ENCODE peak calls at places on chromosome 10, in eight cellular contexts. U, V, W, K, M, G, R and B are unnamed samples.

GRCh38 chr10:132595850-132596249 is 58.3 kb downstream of the INPP5A start:
- DNase-seq in U (no peak), V (no peak), W (no peak), K (no peak), M (no peak), G (no peak), R (no peak), B (no peak)

GRCh38 chr10:58856508-58857240 is 319.8 kb upstream of the PHYHIPL start:
- DNase-seq in U (peak; percentile 24), V (no peak), W (no peak), K (no peak), M (no peak), G (peak; percentile 94), R (peak; percentile 37), B (peak; percentile 82)

GRCh38 chr10:121580276-121581116 is 17.7 kb downstream of the FGFR2 start:
- DNase-seq in U (no peak), V (no peak), W (no peak), K (no peak), M (no peak), G (no peak), R (no peak), B (no peak)

GRCh38 chr10:29794776-29795635 is 160.2 kb upstream of the SVIL start:
- DNase-seq in U (no peak), V (no peak), W (no peak), K (no peak), M (no peak), G (no peak), R (no peak), B (no peak)

GRCh38 chr10:101643546-101643945 is 51.4 kb downstream of the FBXW4 start:
- DNase-seq in U (no peak), V (no peak), W (no peak), K (no peak), M (no peak), G (no peak), R (no peak), B (no peak)

GRCh38 chr10:116665541-116666125 is 44.9 kb downstream of the PNLIPRP2 start:
- DNase-seq in U (no peak), V (peak; percentile 65), W (no peak), K (no peak), M (no peak), G (no peak), R (peak; percentile 35), B (no peak)

GRCh38 chr10:29841724-29842649 is 207.2 kb upstream of the SVIL start:
- DNase-seq in U (no peak), V (peak; percentile 41), W (peak; percentile 75), K (no peak), M (no peak), G (peak; percentile 72), R (peak; percentile 33), B (no peak)

GRCh38 chr10:122197823-122198222 is 73.3 kb upstream of the BTBD16 start:
- DNase-seq in U (no peak), V (no peak), W (no peak), K (no peak), M (no peak), G (no peak), R (no peak), B (no peak)

GRCh38 chr10:119030421-119031250 is 1.1 kb downstream of the NANOS1 start:
- DNase-seq in U (peak; percentile 64), V (no peak), W (peak; percentile 66), K (peak; percentile 46), M (peak; percentile 25), G (peak; percentile 74), R (peak; percentile 59), B (no peak)

GRCh38 chr10:451021-451471 is 238.4 kb downstream of the DIP2C start:
- DNase-seq in U (no peak), V (no peak), W (no peak), K (no peak), M (peak; percentile 34), G (no peak), R (no peak), B (no peak)
- H3K27ac ChIP-seq in U (no peak overlapping the region), V (no peak overlapping the region), W (no peak overlapping the region), K (no peak overlapping the region), M (peak overlapping the region; percentile 74), G (no peak overlapping the region), R (no peak overlapping the region), B (no peak overlapping the region)

DNA sequence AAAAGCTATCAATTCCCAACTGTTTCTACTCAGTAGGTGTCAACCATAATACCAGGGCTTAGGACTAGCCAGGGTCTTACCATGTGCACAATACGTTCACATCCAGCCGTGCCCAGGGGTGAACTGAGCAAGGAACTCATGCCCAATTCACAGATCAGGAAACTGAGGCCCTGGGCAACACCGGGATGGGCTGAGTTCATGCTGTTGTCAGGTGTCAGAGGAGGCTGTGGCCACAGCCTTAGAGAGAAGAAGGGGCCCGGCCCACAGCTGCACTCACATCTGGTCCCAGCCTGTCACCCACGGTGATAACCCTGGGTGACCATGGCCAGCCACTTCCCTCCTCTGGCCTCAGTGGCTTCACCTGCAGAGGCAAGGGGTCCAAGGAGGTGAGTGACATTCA is 92.0 kb downstream of the FAM53B start:
- DNase-seq in U (no peak), V (no peak), W (no peak), K (no peak), M (no peak), G (no peak), R (no peak), B (no peak)
- H3K4me1 ChIP-seq in U (peaks cover 6% of the 10 kb centered on the region), V (peaks cover 38% of the 10 kb centered on the region), W (peaks cover 86% of the 10 kb centered on the region), K (peaks cover 23% of the 10 kb centered on the region), M (peaks cover 89% of the 10 kb centered on the region), G (peaks cover 4% of the 10 kb centered on the region), R (peaks cover 67% of the 10 kb centered on the region), B (peaks cover 38% of the 10 kb centered on the region)

GRCh38 chr10:128469515-128469914 is 343.3 kb upstream of the MKI67 start:
- DNase-seq in U (no peak), V (no peak), W (no peak), K (no peak), M (no peak), G (no peak), R (no peak), B (no peak)
- H3K9me3 ChIP-seq in U (no peaks in the 10 kb centered on the region), V (no peaks in the 10 kb centered on the region), W (no peaks in the 10 kb centered on the region), K (no peaks in the 10 kb centered on the region), M (no peaks in the 10 kb centered on the region), G (no peaks in the 10 kb centered on the region), R (no peaks in the 10 kb centered on the region), B (no peaks in the 10 kb centered on the region)

GRCh38 chr10:12238821-12239220 is 42.8 kb downstream of the CDC123 start:
- DNase-seq in U (no peak), V (no peak), W (no peak), K (no peak), M (no peak), G (no peak), R (no peak), B (no peak)

GRCh38 chr10:12243860-12244620 is 48.1 kb downstream of the CDC123 start:
- DNase-seq in U (no peak), V (no peak), W (no peak), K (no peak), M (no peak), G (no peak), R (no peak), B (no peak)

GRCh38 chr10:12237265-12238220 is 41.6 kb downstream of the CDC123 start:
- DNase-seq in U (no peak), V (no peak), W (no peak), K (no peak), M (no peak), G (no peak), R (no peak), B (no peak)

DNA sequence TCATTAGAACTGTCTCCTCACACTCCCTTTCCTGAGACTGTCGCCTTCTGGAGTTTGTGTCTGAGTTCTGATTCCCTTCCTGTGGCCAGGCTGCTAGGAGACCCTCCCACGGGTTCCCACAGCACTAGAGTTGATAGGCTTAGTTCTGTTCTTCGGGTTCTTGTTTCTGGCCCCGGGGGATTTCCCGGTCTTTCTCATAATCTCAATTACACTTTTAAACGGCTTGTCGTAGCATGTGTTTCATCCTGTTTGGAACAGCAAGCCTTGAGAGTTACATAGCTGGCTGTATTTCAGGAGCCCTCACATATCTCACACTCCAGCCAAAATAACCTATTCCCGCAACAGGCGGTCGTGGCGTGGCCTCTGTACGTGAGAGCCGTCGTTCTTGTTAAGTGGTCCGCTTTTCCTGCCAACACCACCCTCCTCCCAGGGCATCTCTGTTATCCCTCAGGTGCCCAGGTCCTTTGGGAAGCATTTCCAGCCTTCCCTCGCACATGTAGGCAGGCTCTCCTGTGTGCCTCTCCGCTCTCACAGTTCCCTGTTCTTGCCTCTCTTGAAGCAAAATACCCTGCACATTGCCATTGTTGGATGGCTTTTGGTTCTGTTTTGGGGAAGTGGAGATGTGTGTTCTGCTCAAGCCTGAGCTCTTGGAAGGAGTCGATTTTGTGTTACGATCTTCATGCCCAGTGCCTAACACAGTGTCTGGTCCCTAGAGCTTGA is 46.0 kb downstream of the CDC123 start:
- DNase-seq in U (no peak), V (peak; percentile 27), W (no peak), K (no peak), M (no peak), G (no peak), R (no peak), B (no peak)
- H3K27ac ChIP-seq in U (no peak overlapping the region), V (peak overlapping the region; percentile 34), W (peak overlapping the region; percentile 60), K (no peak overlapping the region), M (no peak overlapping the region), G (no peak overlapping the region), R (no peak overlapping the region), B (no peak overlapping the region)

GRCh38 chr10:13989616-13990015 is 341.1 kb downstream of the FRMD4A start:
- DNase-seq in U (no peak), V (no peak), W (no peak), K (no peak), M (no peak), G (no peak), R (no peak), B (no peak)
- H3K4me1 ChIP-seq in U (peaks cover 4% of the 10 kb centered on the region), V (peaks cover 11% of the 10 kb centered on the region), W (peaks cover 42% of the 10 kb centered on the region), K (no peaks in the 10 kb centered on the region), M (peaks cover 21% of the 10 kb centered on the region), G (peaks cover 12% of the 10 kb centered on the region), R (peaks cover 6% of the 10 kb centered on the region), B (peaks cover 3% of the 10 kb centered on the region)